ENCODE peak calls at places on chromosomes 11 and 22, in nine cellular contexts. O is CD8-positive, alpha-beta memory T cell; Q is stomach; E is stimulated activated CD4-positive, alpha-beta T cell treated with anti-CD3 and anti-CD28 coated beads, Interleukin-12 subunit alpha, Interleukin-12 subunit beta, amount 100 ng/mL, for 24 hours; H is A549; I is NCI-H2029; R is neural progenitor cell; W is MM.1S; U is heart right ventricle. L is an unnamed sample.

GRCh38 chr11:2929880-2930704 is 872 bp upstream of the PHLDA2 start:
- DNase-seq in I (peak; percentile 49), E (no peak), H (peak; percentile 65), R (peak; percentile 63), O (no peak), W (peak; percentile 23), Q (peak; percentile 52), U (peak; percentile 27), L (no peak)

GRCh38 chr11:117932426-117932825 is 3.2 kb upstream of the TMPRSS13 start:
- DNase-seq in H (no peak), Q (no peak), R (no peak), E (no peak), U (no peak), W (no peak), O (no peak), I (no peak), L (no peak)

GRCh38 chr11:58059011-58059358 is 28.2 kb downstream of the OR6Q1 start:
- DNase-seq in E (no peak), H (no peak), I (no peak), R (peak; percentile 56), W (no peak), O (no peak), U (no peak), Q (no peak), L (no peak)

GRCh38 chr11:12606597-12606996 is 67.6 kb upstream of the TEAD1 start:
- DNase-seq in U (no peak), W (no peak), H (no peak), R (no peak), I (no peak), O (no peak), E (no peak), Q (no peak), L (no peak)

GRCh38 chr22:37244114-37244921 is at the start of gene RAC2:
- DNase-seq in I (no peak), U (peak; percentile 71), R (peak; percentile 47), O (peak; percentile 78), W (peak; percentile 92), H (no peak), E (peak; percentile 80), Q (peak; percentile 78), L (no peak)

GRCh38 chr11:14907411-14908213 is 15.6 kb upstream of the CYP2R1 start:
- DNase-seq in Q (peak; percentile 90), E (peak; percentile 71), O (peak; percentile 70), R (peak; percentile 82), I (peak; percentile 70), H (peak; percentile 17), W (peak; percentile 66), U (peak; percentile 83), L (peak; percentile 25)

GRCh38 chr11:44036811-44037657 is 10.7 kb upstream of the ACCSL start:
- DNase-seq in O (no peak), R (peak; percentile 94), Q (peak; percentile 66), I (no peak), E (no peak), U (peak; percentile 80), W (peak; percentile 82), H (peak; percentile 54), L (no peak)

GRCh38 chr11:94553938-94554337 is 10.2 kb downstream of the FUT4 start:
- DNase-seq in Q (peak; percentile 36), O (no peak), U (no peak), E (no peak), I (peak; percentile 60), R (no peak), W (no peak), H (no peak), L (no peak)

GRCh38 chr11:37946155-37946766 is 1348.2 kb upstream of the RAG2 start:
- DNase-seq in Q (peak; percentile 29), U (no peak), W (peak; percentile 69), O (no peak), R (peak; percentile 60), I (peak; percentile 13), H (no peak), E (no peak), L (no peak)

GRCh38 chr11:125778728-125779127 is at the start of gene PATE2:
- DNase-seq in H (no peak), U (no peak), O (no peak), E (no peak), R (no peak), I (no peak), Q (no peak), W (no peak), L (no peak)

GRCh38 chr11:67303989-67304411 is 670 bp downstream of the SSH3 start:
- DNase-seq in W (no peak), I (no peak), H (no peak), O (peak; percentile 31), Q (peak; percentile 57), R (no peak), E (no peak), U (peak; percentile 45), L (no peak)

GRCh38 chr22:50209893-50210292 is 9.1 kb downstream of the SELENOO start:
- DNase-seq in E (no peak), H (peak; percentile 58), I (peak; percentile 8), W (peak; percentile 67), Q (peak; percentile 79), O (peak; percentile 64), U (no peak), R (peak; percentile 65), L (no peak)

GRCh38 chr11:68998390-68998911 is 14.6 kb downstream of the MRGPRF start:
- DNase-seq in H (no peak), R (no peak), W (no peak), I (peak; percentile 65), O (no peak), E (no peak), U (no peak), Q (no peak), L (no peak)

GRCh38 chr11:46363031-46363407 is 15.8 kb downstream of the DGKZ start:
- DNase-seq in O (no peak), H (no peak), I (no peak), E (no peak), Q (peak; percentile 46), R (no peak), W (no peak), U (peak; percentile 66), L (peak; percentile 39)

GRCh38 chr22:42313804-42314581 is 43.5 kb upstream of the TCF20 start:
- DNase-seq in I (peak; percentile 78), U (peak; percentile 53), W (peak; percentile 15), H (peak; percentile 13), O (peak; percentile 50), R (peak; percentile 91), E (no peak), Q (peak; percentile 79), L (no peak)

GRCh38 chr11:76783901-76784813 is 1.0 kb downstream of the TSKU start:
- DNase-seq in E (no peak), R (peak; percentile 96), I (no peak), O (no peak), H (no peak), W (no peak), Q (peak; percentile 56), U (peak; percentile 61), L (peak; percentile 66)

GRCh38 chr11:65743928-65744698 is 23.5 kb upstream of the RNASEH2C start:
- DNase-seq in W (peak; percentile 62), I (peak; percentile 38), H (peak; percentile 49), U (peak; percentile 29), R (peak; percentile 45), Q (peak; percentile 49), O (no peak), E (no peak), L (no peak)

GRCh38 chr11:29093416-29093815 is 923.4 kb downstream of the KCNA4 start:
- DNase-seq in E (no peak), U (no peak), W (no peak), R (no peak), H (peak; percentile 33), O (no peak), I (no peak), Q (no peak), L (no peak)

GRCh38 chr11:115624065-115624464 is 119.8 kb upstream of the CADM1 start:
- DNase-seq in Q (no peak), H (no peak), O (no peak), W (no peak), E (no peak), U (no peak), I (no peak), R (no peak), L (no peak)

GRCh38 chr11:102172127-102172848 is 62.0 kb downstream of the YAP1 start:
- DNase-seq in I (no peak), W (no peak), H (no peak), U (no peak), Q (no peak), E (no peak), O (no peak), R (no peak), L (no peak)

GRCh38 chr11:46391186-46391577 is 394 bp downstream of the CHRM4 start:
- DNase-seq in I (no peak), O (no peak), H (no peak), R (no peak), Q (no peak), W (no peak), E (no peak), U (no peak), L (no peak)

GRCh38 chr11:122756417-122756816 is 81.9 kb upstream of the CRTAM start:
- DNase-seq in O (peak; percentile 61), E (no peak), I (no peak), Q (peak; percentile 34), W (peak; percentile 47), U (no peak), H (no peak), R (no peak), L (no peak)

GRCh38 chr22:48321986-48322545 is 1505.6 kb downstream of the BRD1 start:
- DNase-seq in R (no peak), H (no peak), E (no peak), O (no peak), Q (no peak), U (no peak), I (no peak), W (no peak), L (no peak)

GRCh38 chr22:26471522-26471921 is 12.1 kb downstream of the HPS4 start:
- DNase-seq in E (no peak), W (no peak), O (no peak), H (peak; percentile 57), Q (peak; percentile 44), U (no peak), I (no peak), R (no peak), L (no peak)

GRCh38 chr11:1844221-1845094 is 5.7 kb downstream of the TNNI2 start:
- DNase-seq in U (peak; percentile 56), Q (no peak), H (no peak), W (no peak), I (no peak), E (no peak), R (no peak), O (peak; percentile 48), L (no peak)

GRCh38 chr11:120079750-120080610 is 57.9 kb downstream of the TRIM29 start:
- DNase-seq in U (peak; percentile 38), O (no peak), R (no peak), Q (peak; percentile 36), E (no peak), I (no peak), W (no peak), H (no peak), L (no peak)

GRCh38 chr11:35318977-35319925 is 100.1 kb downstream of the SLC1A2 start:
- DNase-seq in I (no peak), Q (no peak), H (no peak), R (no peak), W (no peak), E (no peak), O (no peak), U (no peak), L (no peak)

GRCh38 chr11:74870485-74870884 is 78.4 kb downstream of the XRRA1 start:
- DNase-seq in W (peak; percentile 46), O (no peak), E (no peak), H (peak; percentile 46), R (peak; percentile 56), I (peak; percentile 18), U (no peak), Q (no peak), L (no peak)

GRCh38 chr22:17267661-17268330 is 48.6 kb upstream of the ADA2 start:
- DNase-seq in I (no peak), Q (no peak), E (no peak), W (no peak), R (no peak), O (no peak), H (no peak), U (no peak), L (no peak)

GRCh38 chr11:77147668-77148321 is 19.7 kb downstream of the MYO7A start:
- DNase-seq in U (no peak), I (no peak), Q (peak; percentile 44), W (no peak), E (no peak), R (peak; percentile 89), O (peak; percentile 57), H (no peak), L (no peak)

GRCh38 chr11:25667871-25668270 is 664.1 kb upstream of the ANO3 start:
- DNase-seq in O (no peak), E (no peak), H (no peak), U (no peak), R (no peak), Q (no peak), I (no peak), W (no peak), L (no peak)